ENCODE peak calls at places on chromosomes 13 and 19, in five cellular contexts. O, J, N, I and D are unnamed samples.

GRCh38 chr13:101747039-101747438 is 294.6 kb downstream of the ITGBL1 start:
- DNase-seq in I (no peak), N (no peak), J (no peak), O (no peak), D (no peak)

GRCh38 chr13:31945202-31945978 is 86.2 kb upstream of the FRY start:
- DNase-seq in N (peak; percentile 60), I (no peak), J (peak; percentile 84), O (peak; percentile 51), D (peak; percentile 96)

GRCh38 chr13:98751397-98752110 is 918 bp downstream of the SLC15A1 start:
- DNase-seq in I (no peak), O (peak; percentile 22), N (no peak), J (peak; percentile 74), D (peak; percentile 39)

GRCh38 chr13:79307866-79308298 is 98.2 kb downstream of the RBM26 start:
- DNase-seq in O (no peak), N (peak; percentile 16), I (no peak), J (no peak), D (peak; percentile 39)

GRCh38 chr13:105774739-105775460 is 760.6 kb downstream of the EFNB2 start:
- DNase-seq in O (no peak), I (no peak), J (no peak), N (no peak), D (no peak)

GRCh38 chr13:30151398-30151797 is 156.0 kb downstream of the KATNAL1 start:
- DNase-seq in J (no peak), O (no peak), N (no peak), I (no peak), D (no peak)

GRCh38 chr19:56301886-56302620 is 12.6 kb downstream of the ZSCAN5A start:
- DNase-seq in J (no peak), N (no peak), I (no peak), O (no peak), D (no peak)

GRCh38 chr19:41753159-41753558 is 2.2 kb upstream of the CEACAM6 start:
- DNase-seq in N (peak; percentile 2), O (peak; percentile 67), J (peak; percentile 52), I (no peak), D (peak; percentile 37)

GRCh38 chr19:40525234-40526051 is 51.2 kb upstream of the SHKBP1 start:
- DNase-seq in O (no peak), I (no peak), N (no peak), J (no peak), D (no peak)

GRCh38 chr13:77518266-77518665 is 17.2 kb upstream of the SCEL start:
- DNase-seq in N (no peak), J (no peak), O (no peak), I (no peak), D (no peak)

GRCh38 chr13:24196593-24197197 is 36.2 kb downstream of the SPATA13 start:
- DNase-seq in J (no peak), N (no peak), O (no peak), I (no peak), D (no peak)

GRCh38 chr19:6126335-6126974 is 9.0 kb upstream of the ACSBG2 start:
- DNase-seq in N (peak; percentile 41), J (peak; percentile 41), I (no peak), O (peak; percentile 66), D (peak; percentile 27)

GRCh38 chr13:79995334-79995733 is 345.6 kb downstream of the SPRY2 start:
- DNase-seq in O (no peak), I (no peak), N (peak; percentile 75), J (peak; percentile 67), D (peak; percentile 57)

GRCh38 chr13:36673838-36674326 is at the start of gene SERTM1:
- DNase-seq in N (no peak), O (peak; percentile 81), J (peak; percentile 52), I (no peak), D (peak; percentile 42)

GRCh38 chr19:49687566-49688316 is 1.7 kb upstream of the ADM5 start:
- DNase-seq in J (no peak), N (no peak), I (no peak), O (no peak), D (no peak)

GRCh38 chr19:48170817-48171347 is 402 bp downstream of the ZSWIM9 start:
- DNase-seq in N (no peak), J (no peak), I (no peak), O (no peak), D (no peak)

GRCh38 chr19:3006075-3006767 is 22.9 kb downstream of the TLE2 start:
- DNase-seq in N (no peak), I (no peak), O (peak; percentile 60), J (no peak), D (no peak)

GRCh38 chr13:79435549-79435948 is 29.5 kb upstream of the RBM26 start:
- DNase-seq in J (no peak), I (no peak), N (peak; percentile 22), O (no peak), D (no peak)

GRCh38 chr19:39327990-39328705 is 7.5 kb upstream of the LRFN1 start:
- DNase-seq in N (peak; percentile 65), I (peak; percentile 27), O (peak; percentile 80), J (peak; percentile 90), D (peak; percentile 67)

GRCh38 chr19:20078696-20079095 is 896 bp downstream of the ZNF90 start:
- DNase-seq in J (peak; percentile 14), O (no peak), I (no peak), N (peak; percentile 18), D (peak; percentile 23)